ENCODE peak calls at places on chromosomes 4 and X, in five cellular contexts. S, P, Y, E and J are unnamed samples.

GRCh38 chr4:153156263-153156662 is 48.0 kb upstream of the TRIM2 start:
- DNase-seq in Y (no peak), E (no peak), P (peak), S (no peak), J (peak)

GRCh38 chrX:27590044-27590443 is at the start of gene DCAF8L2:
- DNase-seq in E (no peak), P (no peak), Y (no peak), S (no peak), J (no peak)

GRCh38 chr4:139785356-139785755 is 119.7 kb downstream of the MGST2 start:
- DNase-seq in P (no peak), Y (no peak), S (no peak), E (no peak), J (no peak)

GRCh38 chrX:118510076-118510475 is 14.5 kb downstream of the DOCK11 start:
- DNase-seq in S (no peak), P (no peak), E (no peak), Y (no peak), J (no peak)

GRCh38 chrX:119502727-119503483 is 34.7 kb downstream of the SLC25A5 start:
- DNase-seq in P (no peak), E (peak), S (peak), Y (no peak), J (no peak)

GRCh38 chr4:38606587-38606905 is 57.5 kb upstream of the KLF3 start:
- DNase-seq in P (no peak), S (no peak), Y (no peak), E (no peak), J (no peak)

GRCh38 chrX:12010436-12010835 is 127.8 kb upstream of the FRMPD4 start:
- DNase-seq in Y (no peak), S (no peak), E (no peak), P (no peak), J (no peak)

GRCh38 chr4:15771419-15772058 is 6.6 kb upstream of the CD38 start:
- DNase-seq in E (no peak), P (no peak), S (no peak), Y (no peak), J (no peak)

GRCh38 chr4:99855677-99856076 is 38.5 kb downstream of the LAMTOR3 start:
- DNase-seq in S (no peak), E (no peak), Y (no peak), P (peak), J (no peak)

GRCh38 chr4:6732441-6733357 is 16.7 kb downstream of the BLOC1S4 start:
- DNase-seq in E (peak), S (peak), Y (no peak), P (no peak), J (no peak)

GRCh38 chrX:19728915-19729314 is 158.5 kb downstream of the SH3KBP1 start:
- DNase-seq in P (no peak), Y (no peak), S (no peak), E (no peak), J (no peak)

GRCh38 chr4:81906905-81907304 is 435.2 kb upstream of the RASGEF1B start:
- DNase-seq in S (no peak), P (no peak), E (no peak), Y (no peak), J (no peak)

GRCh38 chr4:71772592-71772991 is 11.3 kb downstream of the GC start:
- DNase-seq in Y (no peak), E (no peak), P (peak), S (peak), J (no peak)

GRCh38 chr4:61211781-61212180 is 11.7 kb downstream of the ADGRL3 start:
- DNase-seq in S (no peak), Y (no peak), P (no peak), E (no peak), J (no peak)

GRCh38 chrX:30702736-30703135 is 49.5 kb downstream of the GK start:
- DNase-seq in S (no peak), P (no peak), Y (no peak), E (peak), J (no peak)

GRCh38 chrX:15755091-15755490 is 17.0 kb downstream of the CA5B start:
- DNase-seq in S (no peak), E (no peak), P (no peak), Y (no peak), J (no peak)

GRCh38 chr4:137632842-137633241 is 100.5 kb upstream of the PCDH18 start:
- DNase-seq in Y (no peak), S (no peak), P (no peak), E (no peak), J (no peak)

GRCh38 chr4:8846864-8847263 is 24.8 kb downstream of the HMX1 start:
- DNase-seq in S (no peak), E (no peak), Y (no peak), P (no peak), J (peak)

GRCh38 chr4:62814510-62815047 is 1594.7 kb downstream of the TECRL start:
- DNase-seq in S (no peak), P (no peak), E (no peak), Y (no peak), J (no peak)

GRCh38 chr4:3371581-3372001 is 70.2 kb upstream of the HGFAC start:
- DNase-seq in E (peak), P (no peak), Y (no peak), S (no peak), J (no peak)

GRCh38 chrX:120514236-120514635 is 45.1 kb upstream of the LAMP2 start:
- DNase-seq in P (peak), Y (no peak), E (peak), S (peak), J (no peak)

GRCh38 chr4:78756721-78757120 is 19.4 kb upstream of the BMP2K start:
- DNase-seq in S (no peak), E (no peak), P (no peak), Y (no peak), J (no peak)

GRCh38 chr4:186844059-186844681 is 120.5 kb upstream of the FAT1 start:
- DNase-seq in S (no peak), Y (no peak), E (peak), P (no peak), J (no peak)

GRCh38 chrX:119201570-119201969 is 34.5 kb upstream of the PGRMC1 start:
- DNase-seq in P (no peak), Y (no peak), E (peak), S (peak), J (no peak)

GRCh38 chr4:95092762-95093161 is 335.0 kb downstream of the BMPR1B start:
- DNase-seq in S (no peak), E (no peak), Y (no peak), P (no peak), J (no peak)

GRCh38 chrX:149371984-149372383 is 133.1 kb downstream of the IDS start:
- DNase-seq in Y (no peak), P (no peak), S (no peak), E (no peak), J (peak)

GRCh38 chr4:145271194-145271593 is 90.8 kb upstream of the OTUD4 start:
- DNase-seq in Y (no peak), S (no peak), E (no peak), P (no peak), J (no peak)

GRCh38 chr4:85376285-85376684 is 98.7 kb upstream of the ARHGAP24 start:
- DNase-seq in Y (no peak), P (no peak), S (no peak), E (no peak), J (no peak)

GRCh38 chr4:80035336-80035735 is 37.7 kb downstream of the ANTXR2 start:
- DNase-seq in E (no peak), S (no peak), P (no peak), Y (no peak), J (peak)

GRCh38 chr4:173418636-173419035 is 19.7 kb upstream of the SCRG1 start:
- DNase-seq in P (no peak), E (no peak), S (peak), Y (no peak), J (no peak)

GRCh38 chr4:151882072-151882803 is 121.4 kb upstream of the GATB start:
- DNase-seq in Y (no peak), S (no peak), P (no peak), E (no peak), J (no peak)

GRCh38 chr4:53640576-53641459 is 49.5 kb upstream of the LNX1 start:
- DNase-seq in Y (no peak), P (no peak), S (no peak), E (no peak), J (no peak)

GRCh38 chr4:28007693-28008092 is 1147.1 kb downstream of the STIM2 start:
- DNase-seq in Y (no peak), E (no peak), P (no peak), S (peak), J (no peak)

GRCh38 chr4:2423695-2424094 is 4.9 kb downstream of the CFAP99 start:
- DNase-seq in E (no peak), Y (no peak), P (no peak), S (no peak), J (no peak)

GRCh38 chrX:97844161-97844560 is 960.5 kb downstream of the RPA4 start:
- DNase-seq in Y (no peak), P (no peak), S (no peak), E (no peak), J (no peak)

GRCh38 chr4:143555676-143556075 is 42.2 kb downstream of the SMARCA5 start:
- DNase-seq in P (no peak), Y (no peak), S (peak), E (peak), J (no peak)

GRCh38 chr4:61202638-61203495 is 2.7 kb downstream of the ADGRL3 start:
- DNase-seq in Y (no peak), P (no peak), S (peak), E (peak), J (peak)

GRCh38 chr4:120826449-120826848 is 96.1 kb downstream of the PRDM5 start:
- DNase-seq in P (no peak), Y (no peak), E (no peak), S (no peak), J (no peak)

GRCh38 chrX:111445485-111445884 is 33.5 kb upstream of the DCX start:
- DNase-seq in P (peak), S (peak), Y (peak), E (peak), J (no peak)

GRCh38 chr4:94453534-94453963 is 1.8 kb downstream of the PDLIM5 start:
- DNase-seq in Y (no peak), P (peak), S (no peak), E (no peak), J (no peak)

GRCh38 chr4:69360271-69360670 is 80.0 kb downstream of the UGT2B28 start:
- DNase-seq in Y (no peak), P (no peak), E (no peak), S (no peak), J (no peak)

GRCh38 chr4:69362351-69362750 is 82.1 kb downstream of the UGT2B28 start:
- DNase-seq in S (no peak), P (no peak), E (no peak), Y (no peak), J (no peak)
- H3K4me3 ChIP-seq in S (no peak), P (no peak), E (no peak), Y (no peak), J (no peak)

GRCh38 chrX:34917146-34917545 is 25.4 kb upstream of the FAM47B start:
- DNase-seq in Y (no peak), S (no peak), P (no peak), E (no peak), J (no peak)

GRCh38 chrX:34915463-34916225 is 27.0 kb upstream of the FAM47B start:
- DNase-seq in E (no peak), S (peak), Y (no peak), P (no peak), J (no peak)

GRCh38 chrX:34918856-34919255 is 23.7 kb upstream of the FAM47B start:
- DNase-seq in E (peak), Y (peak), P (peak), S (peak), J (peak)

DNA sequence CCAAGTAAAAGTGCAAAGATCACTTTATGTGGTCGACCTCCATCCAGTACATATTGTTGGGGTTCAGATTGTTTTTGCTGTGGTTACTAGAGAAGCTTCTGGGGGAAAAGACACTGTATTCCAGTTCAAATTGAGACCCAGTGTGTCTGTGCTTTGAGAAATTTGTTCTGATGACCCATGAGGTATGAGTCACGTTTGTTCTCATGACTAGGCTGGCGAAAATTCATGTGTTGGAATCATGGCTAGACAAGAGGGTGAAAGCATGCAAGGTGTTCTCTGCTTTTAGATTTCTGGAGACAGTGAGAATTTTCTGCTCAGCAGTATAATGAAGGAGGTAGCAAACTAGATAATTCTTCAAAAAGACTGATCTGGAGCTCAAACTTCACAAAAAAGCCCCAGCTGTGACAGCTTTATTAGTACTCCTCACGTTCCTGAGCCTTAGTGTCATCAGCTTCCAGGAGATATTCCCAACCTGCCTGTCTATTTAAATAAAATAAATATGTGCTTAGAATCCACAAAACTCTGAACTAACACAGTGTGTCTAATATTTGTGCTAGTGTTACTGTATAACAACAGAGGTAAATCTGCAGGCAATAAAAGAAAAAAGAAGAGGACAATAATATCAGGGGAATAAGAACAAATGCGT is 24.4 kb upstream of the FAM47B start:
- DNase-seq in P (no peak), Y (no peak), E (peak), S (peak), J (no peak)
- H3K4me3 ChIP-seq in P (no peak), Y (no peak), E (no peak), S (no peak), J (no peak)

DNA sequence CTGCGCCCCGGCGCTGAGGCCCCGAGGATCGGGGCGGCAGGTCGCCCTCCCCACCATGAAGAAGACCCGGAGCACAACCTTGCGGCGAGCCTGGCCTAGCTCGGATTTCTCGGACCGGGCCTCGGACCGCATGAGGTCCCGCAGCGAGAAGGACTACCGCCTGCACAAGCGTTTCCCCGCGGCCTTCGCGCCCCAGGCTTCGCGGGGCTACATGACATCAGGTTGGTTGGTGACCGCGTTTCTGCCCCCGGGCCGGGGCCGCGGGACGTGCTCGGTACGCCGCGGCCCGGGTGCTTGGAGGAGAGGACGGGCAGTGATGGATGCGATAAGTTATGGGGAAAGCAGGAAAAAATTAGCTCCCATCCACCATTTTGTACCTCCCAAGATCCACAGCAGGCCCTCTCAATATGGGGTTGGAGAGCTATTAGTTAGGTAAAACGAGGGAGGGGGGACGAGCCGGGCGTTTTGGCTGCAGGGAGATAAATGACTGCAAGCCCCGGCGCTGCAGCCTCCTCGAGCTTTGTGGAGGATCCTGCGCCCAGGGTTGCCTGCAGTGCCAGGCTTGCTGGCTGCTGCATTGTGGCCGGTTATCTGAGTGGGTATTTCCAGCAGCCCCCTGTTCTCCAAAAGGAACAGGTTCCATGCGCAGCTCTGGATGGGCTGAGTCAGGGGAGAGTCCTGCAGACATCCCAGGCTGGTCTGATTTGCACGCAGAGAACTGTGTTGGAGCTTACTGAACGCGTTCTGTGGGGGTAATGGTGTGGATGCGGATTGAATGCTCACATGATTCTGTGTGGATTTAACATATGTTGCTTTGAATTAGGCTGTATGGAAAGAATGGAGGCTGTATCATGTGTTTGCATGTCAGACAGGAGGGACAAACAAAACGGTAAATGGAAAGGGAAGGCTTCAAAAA is 1.9 kb downstream of the STOX2 start:
- DNase-seq in Y (no peak), E (no peak), P (no peak), S (no peak), J (peak)
- H3K4me3 ChIP-seq in Y (no peak), E (peak), P (no peak), S (no peak), J (peak)

DNA sequence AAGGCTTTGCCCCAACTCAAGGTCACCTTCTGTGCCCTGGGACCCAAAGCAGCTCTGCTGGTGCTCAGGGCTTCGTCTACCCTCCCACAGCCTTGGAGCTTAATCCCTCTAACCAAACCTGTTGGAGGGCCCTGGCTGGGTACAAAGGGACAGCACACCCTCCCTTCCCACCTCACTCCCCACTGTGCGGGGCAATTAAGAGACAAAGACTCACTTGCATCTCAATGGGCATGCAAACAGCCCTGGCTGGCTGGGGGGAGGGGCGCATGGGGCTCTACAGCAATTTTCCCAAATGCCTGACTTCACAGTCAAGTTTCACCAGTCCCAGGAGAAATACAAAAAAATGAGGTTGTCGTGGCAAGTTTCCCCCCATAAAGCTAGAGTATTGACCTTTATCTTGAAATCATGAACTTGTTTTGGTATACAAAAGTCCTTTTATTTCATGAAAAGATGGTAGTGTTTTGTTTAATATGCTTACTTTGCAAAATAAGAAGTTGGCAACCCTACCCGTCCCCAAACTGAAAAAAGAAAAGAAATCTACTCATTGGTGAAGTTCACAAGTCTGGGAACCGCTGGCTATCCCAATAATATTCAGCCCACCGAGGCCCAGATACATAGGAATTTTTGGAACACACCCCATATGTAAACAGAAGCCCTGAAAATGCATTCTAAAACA is 4.1 kb upstream of the CD99L2 start:
- DNase-seq in S (no peak), Y (no peak), P (no peak), E (no peak), J (no peak)
- H3K4me3 ChIP-seq in S (no peak), Y (no peak), P (no peak), E (no peak), J (no peak)

DNA sequence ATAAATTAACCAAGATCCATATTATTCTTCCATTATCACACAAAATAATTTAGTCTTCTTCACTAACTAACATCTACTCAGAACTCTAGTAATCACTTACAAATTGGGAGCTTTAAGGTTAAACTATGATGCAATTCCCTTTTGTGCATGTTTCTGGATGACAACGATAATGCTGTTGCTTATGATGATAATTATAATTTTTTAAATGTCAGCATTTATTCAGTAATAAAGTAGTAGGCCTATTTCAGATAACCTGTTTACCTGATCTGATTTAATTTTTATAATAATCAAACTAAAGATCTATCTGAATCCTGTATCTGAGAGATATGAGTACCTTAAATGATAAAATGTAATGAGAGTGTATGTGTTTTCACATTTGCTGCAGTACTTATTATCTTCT is 507.8 kb upstream of the GRID2 start:
- DNase-seq in P (no peak), S (no peak), E (no peak), Y (no peak), J (no peak)
- H3K4me3 ChIP-seq in P (no peak), S (no peak), E (no peak), Y (no peak), J (no peak)

GRCh38 chr4:24862073-24862751 is 50.6 kb downstream of the CCDC149 start:
- DNase-seq in S (no peak), E (no peak), P (no peak), Y (no peak), J (no peak)

GRCh38 chr4:24856586-24856985 is 56.3 kb downstream of the CCDC149 start:
- DNase-seq in S (no peak), Y (peak), P (no peak), E (peak), J (peak)

GRCh38 chr4:24857996-24858395 is 54.8 kb downstream of the CCDC149 start:
- DNase-seq in P (no peak), Y (peak), S (no peak), E (peak), J (no peak)

GRCh38 chr4:24855741-24856140 is 57.1 kb downstream of the CCDC149 start:
- DNase-seq in S (no peak), Y (no peak), P (no peak), E (no peak), J (no peak)

DNA sequence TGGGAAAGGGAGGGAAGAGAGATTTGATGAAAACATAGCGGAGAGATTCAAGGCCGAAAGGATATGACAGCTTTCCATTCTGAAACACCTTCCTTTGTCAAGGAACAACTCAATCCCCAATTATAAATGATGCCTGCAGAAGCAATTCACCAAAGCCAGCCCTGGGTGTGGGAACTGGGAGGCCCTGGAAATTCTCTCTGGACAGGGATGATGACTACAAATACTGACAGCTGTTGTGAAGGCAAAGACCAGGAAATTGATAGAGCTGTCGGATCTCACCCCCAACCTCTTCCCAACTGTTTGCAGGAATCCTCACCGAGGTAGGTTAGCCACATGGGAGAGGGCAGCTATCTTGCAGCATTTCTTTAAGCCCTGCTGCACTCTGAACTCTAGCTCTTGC is 54.3 kb downstream of the CCDC149 start:
- DNase-seq in S (no peak), P (no peak), Y (no peak), E (no peak), J (no peak)
- H3K4me3 ChIP-seq in S (no peak), P (no peak), Y (no peak), E (no peak), J (no peak)

GRCh38 chr4:112183252-112183651 is 38.0 kb downstream of the FAM241A start:
- DNase-seq in P (no peak), S (peak), Y (no peak), E (peak), J (peak)
- H3K4me3 ChIP-seq in P (no peak), S (no peak), Y (no peak), E (no peak), J (no peak)